ENCODE peak calls at places on chromosome 11, in eight cellular contexts. Z, T, P, D, E, A, O and U are unnamed samples.

GRCh38 chr11:92765965-92766371 is 203.5 kb upstream of the MTNR1B start:
- DNase-seq in Z (peak; percentile 79), A (no peak), D (peak; percentile 15), T (no peak), O (no peak), P (no peak), E (no peak), U (no peak)

GRCh38 chr11:118938491-118939411 is 13.0 kb upstream of the BCL9L start:
- DNase-seq in A (no peak), P (no peak), O (no peak), Z (no peak), T (no peak), E (no peak), D (no peak), U (peak; percentile 88)

GRCh38 chr11:134997652-134998320 is 585.7 kb upstream of the B3GAT1 start:
- DNase-seq in E (no peak), Z (no peak), P (no peak), A (no peak), O (no peak), T (no peak), D (no peak), U (no peak)

GRCh38 chr11:8122173-8122572 is 41.2 kb downstream of the TUB start:
- DNase-seq in O (no peak), D (no peak), Z (no peak), P (no peak), T (no peak), A (no peak), E (no peak), U (no peak)

GRCh38 chr11:18650859-18651557 is 16.9 kb upstream of the SPTY2D1 start:
- DNase-seq in A (peak; percentile 68), E (no peak), T (peak; percentile 19), O (peak; percentile 20), D (no peak), P (no peak), Z (peak; percentile 90), U (peak; percentile 26)

GRCh38 chr11:130861902-130862552 is 54.3 kb downstream of the SNX19 start:
- DNase-seq in P (peak; percentile 48), D (peak; percentile 89), T (peak; percentile 77), Z (peak; percentile 94), E (peak; percentile 74), A (peak; percentile 93), O (peak; percentile 78), U (peak; percentile 95)

GRCh38 chr11:115674176-115674575 is 170.0 kb upstream of the CADM1 start:
- DNase-seq in D (no peak), P (no peak), E (no peak), T (no peak), O (no peak), Z (peak; percentile 72), A (no peak), U (no peak)

GRCh38 chr11:9851366-9851765 is 187.5 kb downstream of the SWAP70 start:
- DNase-seq in D (no peak), P (no peak), Z (no peak), T (no peak), A (no peak), E (no peak), O (no peak), U (no peak)

GRCh38 chr11:132158091-132158490 is 787.7 kb downstream of the NTM start:
- DNase-seq in E (no peak), D (no peak), A (no peak), Z (peak; percentile 82), O (no peak), T (no peak), P (no peak), U (no peak)

GRCh38 chr11:114566273-114566672 is 6.6 kb upstream of the NXPE1 start:
- DNase-seq in T (no peak), D (no peak), A (no peak), E (no peak), Z (no peak), O (no peak), P (no peak), U (no peak)

GRCh38 chr11:3136542-3137455 is 28.3 kb downstream of the OSBPL5 start:
- DNase-seq in P (no peak), Z (no peak), O (no peak), E (no peak), A (no peak), D (peak; percentile 16), T (no peak), U (no peak)